ENCODE peak calls at places on chromosomes 2 and 18, in ten cellular contexts. W is tibial nerve, T is cardiac muscle cell, Z is right cardiac atrium, P is right lobe of liver, J is ovary, F is right atrium auricular region, X is neuronal stem cell, E is PC-3, H is A549. A is an unnamed sample. For H3K9me3 and H3K4me1, the result is how much of the 10 kb centered on the place peaks cover.

GRCh38 chr2:12847694-12848093 is 131.0 kb downstream of the TRIB2 start:
- DNase-seq in J (no peak), P (no peak), F (no peak), Z (no peak), E (no peak), H (no peak), T (no peak), X (no peak), W (no peak), A (no peak)

GRCh38 chr2:10868465-10869314 is 43.0 kb upstream of the KCNF1 start:
- DNase-seq in J (no peak), W (no peak), F (peak), Z (peak), P (no peak), X (no peak), T (no peak), E (peak), H (no peak), A (peak)

GRCh38 chr2:37350917-37351316 is 6.5 kb downstream of the QPCT start:
- DNase-seq in T (no peak), E (no peak), F (no peak), H (no peak), X (no peak), P (no peak), W (no peak), J (no peak), Z (no peak), A (no peak)

GRCh38 chr2:202322435-202322834 is 53.7 kb upstream of the BMPR2 start:
- DNase-seq in X (no peak), W (no peak), E (no peak), H (no peak), P (no peak), J (no peak), F (no peak), T (no peak), Z (no peak), A (no peak)

GRCh38 chr18:63844254-63844653 is 43.3 kb upstream of the SERPINB2 start:
- DNase-seq in T (peak), H (no peak), J (no peak), Z (no peak), P (no peak), W (no peak), E (peak), F (no peak), X (peak), A (no peak)

GRCh38 chr2:218429951-218430692 is 11.2 kb downstream of the VIL1 start:
- DNase-seq in P (no peak), F (no peak), X (no peak), H (no peak), T (no peak), W (no peak), E (no peak), Z (no peak), J (no peak), A (no peak)

GRCh38 chr2:100940766-100941645 is 61.1 kb upstream of the RPL31 start:
- DNase-seq in J (no peak), P (peak), F (peak), X (no peak), E (no peak), Z (no peak), T (no peak), H (no peak), W (no peak), A (no peak)

GRCh38 chr2:49248506-49248905 is 94.2 kb upstream of the FSHR start:
- DNase-seq in F (peak), H (no peak), E (peak), P (no peak), Z (peak), T (no peak), W (no peak), X (no peak), J (no peak), A (no peak)

GRCh38 chr2:140814141-140814540 is 1316.7 kb downstream of the LRP1B start:
- DNase-seq in X (no peak), E (no peak), T (no peak), J (no peak), W (no peak), P (no peak), F (no peak), Z (no peak), H (no peak), A (no peak)

GRCh38 chr2:31383471-31384153 is 30.9 kb downstream of the XDH start:
- DNase-seq in J (no peak), H (no peak), E (peak), W (no peak), F (no peak), T (no peak), Z (no peak), P (no peak), X (no peak), A (no peak)

GRCh38 chr2:40208478-40208877 is 243.4 kb downstream of the SLC8A1 start:
- DNase-seq in E (no peak), H (no peak), T (no peak), F (no peak), P (no peak), Z (no peak), J (no peak), X (no peak), W (no peak), A (no peak)

GRCh38 chr18:79422022-79422782 is 26.5 kb downstream of the NFATC1 start:
- DNase-seq in X (no peak), W (peak), F (no peak), E (no peak), J (no peak), Z (peak), P (no peak), T (no peak), H (no peak), A (no peak)
- H3K9me3 ChIP-seq in X (under half), W (under half), F (under half), E (under half), J (under half), Z (under half), P (under half), T (under half), H (under half), A (under half)

GRCh38 chr2:60987041-60987440 is 30.5 kb upstream of the PEX13 start:
- DNase-seq in X (no peak), P (no peak), F (no peak), T (no peak), J (no peak), W (no peak), E (no peak), H (no peak), Z (no peak), A (no peak)
- H3K4me1 ChIP-seq in X (under half), P (under half), F (under half), T (under half), J (under half), W (under half), E (under half), H (under half), Z (under half), A (under half)

GRCh38 chr2:102336502-102336945 is 19.1 kb upstream of the IL18R1 start:
- DNase-seq in W (no peak), T (no peak), Z (peak), X (no peak), J (no peak), E (peak), F (no peak), P (no peak), H (no peak), A (peak)
- H3K4me3 ChIP-seq in W (no peak), T (no peak), Z (no peak), X (no peak), J (no peak), E (peak), F (no peak), P (no peak), H (no peak), A (no peak)

DNA sequence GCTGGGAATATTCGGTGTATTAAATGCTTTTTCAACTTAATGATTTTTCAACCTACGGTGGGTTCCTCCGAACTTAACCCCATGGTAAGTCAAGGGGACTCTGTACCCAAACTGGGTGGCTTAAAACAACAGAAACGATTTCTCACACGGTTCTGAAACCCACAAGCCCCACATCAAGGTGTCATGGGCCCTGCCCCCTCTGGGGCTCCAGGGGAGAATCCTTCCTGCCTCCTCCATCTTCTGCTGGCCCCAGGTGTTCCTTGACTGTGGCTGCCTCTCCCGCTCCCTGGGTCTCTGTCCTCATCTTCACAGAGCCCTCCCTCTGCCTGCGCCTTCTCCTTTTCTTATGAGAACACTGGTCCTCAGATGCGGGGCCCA is 301.3 kb upstream of the SALL3 start:
- DNase-seq in J (no peak), W (no peak), E (no peak), P (no peak), X (no peak), Z (no peak), T (no peak), F (no peak), H (no peak), A (no peak)
- H3K9me3 ChIP-seq in J (under half), W (under half), E (under half), P (under half), X (under half), Z (under half), T (under half), F (under half), H (under half), A (under half)

DNA sequence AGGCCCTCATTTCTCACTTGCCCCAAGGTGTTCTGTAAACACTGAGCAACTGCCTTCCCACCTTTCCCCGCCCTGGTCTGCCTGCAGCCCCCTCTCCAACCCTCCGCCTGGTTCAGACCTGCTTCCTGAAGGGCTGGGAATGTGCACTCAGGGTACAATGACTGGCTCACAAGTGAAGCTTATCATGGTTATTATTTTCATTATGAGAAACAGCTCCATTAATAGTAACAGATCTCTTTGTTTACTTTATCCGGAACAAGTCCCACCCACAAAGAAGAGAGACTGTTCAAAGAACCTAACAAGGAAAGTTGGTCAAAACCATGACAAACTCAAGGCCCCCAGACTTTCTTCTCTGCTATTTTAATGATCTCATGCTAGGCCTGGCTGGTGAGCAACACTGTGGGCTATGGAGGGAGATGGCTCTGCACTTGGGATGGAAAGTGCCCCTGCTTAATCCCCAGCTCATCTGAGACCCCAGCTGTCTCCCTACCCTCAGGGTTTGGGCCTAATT is 36.7 kb downstream of the ARHGAP25 start:
- DNase-seq in W (no peak), J (no peak), P (no peak), E (no peak), Z (peak), X (no peak), T (no peak), H (no peak), F (no peak), A (no peak)
- H3K4me1 ChIP-seq in W (under half), J (under half), P (under half), E (under half), Z (under half), X (under half), T (under half), H (under half), F (under half), A (under half)

A was measured in heart right ventricle.